ENCODE peak calls at places on chromosome 5, in nine cellular contexts. Z, G, Q, E, A, B, I, M and F are unnamed samples.

GRCh38 chr5:81750308-81751008 is 439 bp downstream of the SSBP2 start:
- DNase-seq in M (no peak), E (peak; percentile 68), B (peak; percentile 21), Q (peak; percentile 67), Z (no peak), G (peak; percentile 56), A (peak; percentile 24), I (peak; percentile 52), F (no peak)

GRCh38 chr5:3602713-3603502 is 7.3 kb downstream of the IRX1 start:
- DNase-seq in G (peak; percentile 67), A (no peak), E (peak; percentile 91), M (no peak), Q (peak; percentile 80), I (no peak), B (no peak), Z (no peak), F (peak; percentile 14)

GRCh38 chr5:135977375-135977928 is 22.7 kb upstream of the LECT2 start:
- DNase-seq in G (peak; percentile 86), Z (peak; percentile 65), E (no peak), A (peak; percentile 9), Q (peak; percentile 92), M (peak; percentile 47), I (no peak), B (peak; percentile 76), F (peak; percentile 13)

GRCh38 chr5:171438753-171439152 is 19.3 kb downstream of the FGF18 start:
- DNase-seq in A (no peak), G (no peak), B (no peak), E (no peak), M (no peak), Q (no peak), Z (no peak), I (no peak), F (no peak)

GRCh38 chr5:162107591-162107990 is 40.0 kb downstream of the GABRG2 start:
- DNase-seq in Z (no peak), M (no peak), I (no peak), B (no peak), G (no peak), Q (no peak), E (no peak), A (no peak), F (no peak)

GRCh38 chr5:57209316-57210040 is 35.6 kb downstream of the GPBP1 start:
- DNase-seq in M (no peak), Q (no peak), A (no peak), Z (no peak), I (no peak), B (no peak), E (peak; percentile 34), G (peak; percentile 6), F (no peak)

GRCh38 chr5:62115009-62115408 is 191.0 kb upstream of the KIF2A start:
- DNase-seq in I (no peak), E (peak; percentile 11), Q (no peak), B (no peak), A (no peak), M (no peak), G (no peak), Z (no peak), F (no peak)

GRCh38 chr5:34735436-34736426 is 79.6 kb downstream of the RAI14 start:
- DNase-seq in A (no peak), Q (no peak), G (no peak), E (peak; percentile 82), I (no peak), M (no peak), B (no peak), Z (no peak), F (no peak)

GRCh38 chr5:79416499-79416898 is 97.4 kb downstream of the HOMER1 start:
- DNase-seq in M (no peak), G (peak; percentile 54), B (peak; percentile 19), Q (no peak), E (no peak), A (no peak), I (no peak), Z (no peak), F (no peak)

GRCh38 chr5:79408028-79408427 is 105.9 kb downstream of the HOMER1 start:
- DNase-seq in G (no peak), M (no peak), Q (no peak), B (no peak), Z (no peak), I (no peak), E (no peak), A (no peak), F (no peak)

GRCh38 chr5:79418276-79418675 is 95.7 kb downstream of the HOMER1 start:
- DNase-seq in B (no peak), I (no peak), Q (no peak), G (no peak), M (no peak), E (no peak), A (no peak), Z (no peak), F (no peak)

GRCh38 chr5:79417495-79417894 is 96.4 kb downstream of the HOMER1 start:
- DNase-seq in Q (no peak), E (no peak), Z (no peak), M (no peak), A (no peak), I (no peak), B (no peak), G (no peak), F (no peak)

DNA sequence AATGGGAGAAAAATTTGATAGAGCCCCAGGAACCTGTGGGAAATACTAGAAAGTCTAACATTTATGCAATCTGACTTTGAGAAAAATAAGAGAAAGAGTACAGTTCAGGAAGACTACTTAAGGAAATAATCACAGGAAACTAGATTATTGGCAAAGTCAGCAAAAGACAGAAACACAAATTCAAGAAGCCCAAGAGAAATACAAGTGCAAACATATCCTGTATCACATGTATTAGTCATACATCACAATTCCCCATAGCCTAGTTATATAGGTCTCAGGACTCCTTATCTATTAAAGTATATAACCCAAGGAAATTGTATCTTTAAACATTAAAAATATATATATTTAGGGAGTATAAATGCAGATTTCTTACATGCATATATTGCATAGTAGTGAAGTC is 100.8 kb downstream of the HOMER1 start:
- DNase-seq in A (no peak), I (no peak), Z (no peak), M (no peak), B (no peak), Q (no peak), G (no peak), E (no peak), F (no peak)
- H3K27ac ChIP-seq in A (no peak overlapping the region), I (no peak overlapping the region), Z (no peak overlapping the region), M (no peak overlapping the region), B (no peak overlapping the region), Q (no peak overlapping the region), G (no peak overlapping the region), E (no peak overlapping the region), F (no peak overlapping the region)

DNA sequence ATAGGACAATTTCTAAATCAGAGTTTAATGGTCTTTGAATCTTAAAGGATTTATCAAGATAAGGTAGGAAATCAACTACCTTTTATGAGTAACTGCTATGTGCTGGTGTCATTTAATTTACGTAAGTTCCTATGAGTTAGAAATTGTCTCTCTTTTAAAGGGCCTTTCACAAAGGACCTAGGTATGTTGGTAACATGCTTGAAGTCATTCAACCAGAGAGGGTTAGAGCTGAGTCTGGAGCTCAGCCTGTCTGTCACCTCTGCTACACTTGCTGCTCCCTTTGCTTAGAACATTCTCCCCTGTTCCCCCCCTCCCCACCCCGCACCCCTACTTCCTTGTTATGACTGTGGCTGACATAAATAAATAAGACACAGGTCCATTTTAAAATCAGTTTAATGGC is 190.3 kb upstream of the SEMA6A start:
- DNase-seq in B (no peak), M (no peak), G (no peak), Q (no peak), I (no peak), E (no peak), A (no peak), Z (no peak), F (no peak)
- H3K27ac ChIP-seq in B (no peak overlapping the region), M (no peak overlapping the region), G (no peak overlapping the region), Q (no peak overlapping the region), I (no peak overlapping the region), E (no peak overlapping the region), A (no peak overlapping the region), Z (no peak overlapping the region), F (no peak overlapping the region)

GRCh38 chr5:134536876-134537275 is 11.4 kb downstream of the JADE2 start:
- DNase-seq in B (no peak), I (no peak), G (no peak), A (no peak), E (no peak), Q (no peak), M (no peak), Z (no peak), F (no peak)

GRCh38 chr5:134530375-134531077 is 5.1 kb downstream of the JADE2 start:
- DNase-seq in A (no peak), Q (no peak), G (no peak), E (no peak), M (peak; percentile 71), Z (no peak), B (no peak), I (no peak), F (no peak)

GRCh38 chr5:134534058-134534725 is 8.7 kb downstream of the JADE2 start:
- DNase-seq in A (no peak), M (no peak), B (no peak), Q (no peak), E (no peak), Z (no peak), G (no peak), I (no peak), F (no peak)

GRCh38 chr5:134534726-134535110 is 9.2 kb downstream of the JADE2 start:
- DNase-seq in A (no peak), Z (no peak), M (no peak), G (no peak), B (no peak), I (no peak), E (no peak), Q (no peak), F (no peak)

DNA sequence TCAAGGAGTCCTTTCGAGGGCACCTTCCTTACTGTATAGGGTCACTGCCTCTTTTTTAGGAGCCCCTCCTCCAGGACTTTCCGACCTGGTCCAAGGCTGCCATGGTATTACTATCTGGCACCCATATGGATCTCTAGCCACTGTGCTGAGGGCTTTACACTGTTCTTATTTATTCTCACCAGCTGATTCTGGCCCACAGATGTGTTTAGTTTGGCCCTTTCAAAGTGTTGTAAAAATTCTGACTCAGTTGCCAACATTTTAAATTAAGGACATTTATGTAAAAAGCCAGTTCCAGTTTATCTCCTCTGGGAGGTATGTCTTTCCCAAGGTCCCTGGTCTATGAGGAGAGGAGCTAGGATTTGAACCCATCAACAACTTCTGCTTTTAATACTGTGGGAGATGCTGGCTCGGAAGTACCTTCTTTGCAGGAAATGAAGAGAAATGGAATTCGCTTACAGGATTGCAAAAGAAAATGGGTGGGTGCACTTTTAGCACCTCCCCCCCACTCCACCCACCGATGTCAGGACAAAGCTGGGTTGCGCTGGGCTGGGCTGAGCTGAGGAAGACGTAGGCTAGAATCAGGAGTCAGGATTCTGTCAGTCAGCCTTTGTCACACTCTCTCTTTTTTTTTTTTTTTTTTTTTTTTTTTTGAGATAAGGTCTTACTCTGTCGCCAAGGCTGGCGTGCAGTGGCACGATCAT is 7.8 kb downstream of the JADE2 start:
- DNase-seq in A (no peak), G (no peak), M (peak; percentile 69), Q (peak; percentile 79), E (peak; percentile 53), I (no peak), B (peak; percentile 36), Z (no peak), F (no peak)
- H3K27ac ChIP-seq in A (no peak overlapping the region), G (no peak overlapping the region), M (no peak overlapping the region), Q (no peak overlapping the region), E (no peak overlapping the region), I (no peak overlapping the region), B (no peak overlapping the region), Z (no peak overlapping the region), F (no peak overlapping the region)

DNA sequence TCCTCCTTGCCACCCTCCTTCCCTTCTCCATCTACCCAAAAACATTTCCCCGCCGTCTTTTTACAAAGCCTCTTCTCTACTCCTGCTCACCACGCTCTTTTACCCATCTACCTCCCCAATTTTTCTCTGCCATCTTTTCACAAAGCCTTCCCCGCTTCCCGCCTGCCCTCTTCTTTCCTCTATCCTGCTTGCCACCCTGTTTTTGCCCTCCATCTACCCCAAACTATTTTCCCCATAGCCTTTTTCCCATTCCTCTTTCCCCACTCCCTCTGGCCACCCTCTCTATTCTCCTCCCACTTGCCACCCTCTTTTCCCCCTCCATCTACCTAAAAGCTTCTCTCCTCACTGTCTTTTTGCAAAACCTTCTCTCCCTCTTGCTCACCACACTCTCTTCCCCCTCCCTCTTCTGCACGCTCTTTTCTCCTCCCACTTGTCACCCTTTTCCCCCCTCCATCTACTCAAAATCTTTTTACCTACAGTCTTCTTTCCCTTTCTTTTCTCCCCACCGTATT is 19.4 kb upstream of the TRIM52 start:
- DNase-seq in I (no peak), G (no peak), B (no peak), Q (no peak), E (no peak), Z (no peak), M (no peak), A (no peak), F (no peak)
- H3K27ac ChIP-seq in I (no peak overlapping the region), G (no peak overlapping the region), B (no peak overlapping the region), Q (no peak overlapping the region), E (no peak overlapping the region), Z (no peak overlapping the region), M (no peak overlapping the region), A (no peak overlapping the region), F (no peak overlapping the region)